ENCODE peak calls at places on chromosomes 12 and 14, in eight cellular contexts. D is fibroblast of villous mesenchyme, L is astrocyte of the hippocampus, Z is SK-N-DZ, S is adrenal gland, R is HS-5, M is nucleus accumbens, G is erythroblast. B is an unnamed sample.

GRCh38 chr12:29157486-29157946 is 8.4 kb downstream of the FAR2 start:
- DNase-seq in D (no peak), L (peak), Z (no peak), S (no peak), R (peak), M (no peak), G (no peak), B (no peak)

GRCh38 chr12:96219700-96220206 is 25.6 kb downstream of the ELK3 start:
- DNase-seq in D (peak), L (peak), Z (no peak), S (no peak), R (peak), M (no peak), G (no peak), B (no peak)

GRCh38 chr14:75554482-75554881 is 23.9 kb upstream of the FLVCR2 start:
- DNase-seq in D (no peak), L (peak), Z (no peak), S (no peak), R (peak), M (no peak), G (no peak), B (no peak)

GRCh38 chr12:45674583-45674982 is 54.9 kb upstream of the ARID2 start:
- DNase-seq in D (peak), L (peak), Z (no peak), S (no peak), R (peak), M (no peak), G (no peak), B (no peak)

GRCh38 chr12:97713972-97714588 is 251.5 kb downstream of the RMST start:
- DNase-seq in D (no peak), L (no peak), Z (no peak), S (no peak), R (no peak), M (no peak), G (no peak), B (no peak)

GRCh38 chr12:96487214-96487613 is 2.2 kb upstream of the CFAP54 start:
- DNase-seq in D (peak), L (peak), Z (no peak), S (no peak), R (peak), M (no peak), G (peak), B (no peak)

GRCh38 chr12:60107992-60108391 is 512.2 kb downstream of the SLC16A7 start:
- DNase-seq in D (no peak), L (no peak), Z (no peak), S (no peak), R (no peak), M (no peak), G (no peak), B (no peak)

GRCh38 chr14:101819251-101819990 is 57.9 kb downstream of the PPP2R5C start:
- DNase-seq in D (no peak), L (no peak), Z (no peak), S (no peak), R (no peak), M (no peak), G (no peak), B (no peak)

GRCh38 chr14:58315606-58316005 is 17.3 kb downstream of the ARID4A start:
- DNase-seq in D (no peak), L (no peak), Z (no peak), S (no peak), R (no peak), M (no peak), G (no peak), B (no peak)

GRCh38 chr12:106801830-106802561 is 27.5 kb downstream of the RIC8B start:
- DNase-seq in D (no peak), L (no peak), Z (no peak), S (no peak), R (no peak), M (no peak), G (peak), B (no peak)

GRCh38 chr14:61153436-61153835 is 127.7 kb downstream of the TMEM30B start:
- DNase-seq in D (no peak), L (peak), Z (peak), S (no peak), R (no peak), M (no peak), G (no peak), B (peak)

GRCh38 chr12:52783563-52784316 is 6.6 kb upstream of the KRT76 start:
- DNase-seq in D (no peak), L (no peak), Z (no peak), S (no peak), R (no peak), M (no peak), G (no peak), B (no peak)

GRCh38 chr12:113440336-113440735 is 18.2 kb downstream of the SDSL start:
- DNase-seq in D (no peak), L (no peak), Z (no peak), S (no peak), R (no peak), M (no peak), G (no peak), B (no peak)

GRCh38 chr14:89855961-89856360 is 98.6 kb downstream of the EFCAB11 start:
- DNase-seq in D (peak), L (peak), Z (no peak), S (peak), R (peak), M (no peak), G (no peak), B (no peak)

GRCh38 chr14:38257500-38257899 is 1.6 kb upstream of the CLEC14A start:
- DNase-seq in D (no peak), L (no peak), Z (no peak), S (no peak), R (no peak), M (no peak), G (no peak), B (no peak)

GRCh38 chr14:34465069-34465859 is 3.2 kb upstream of the SPTSSA start:
- DNase-seq in D (peak), L (peak), Z (no peak), S (no peak), R (no peak), M (no peak), G (peak), B (no peak)

GRCh38 chr14:99537399-99537798 is 56.2 kb downstream of the CCNK start:
- DNase-seq in D (peak), L (peak), Z (no peak), S (peak), R (peak), M (no peak), G (no peak), B (no peak)

GRCh38 chr12:117300131-117300530 is 61.3 kb downstream of the NOS1 start:
- DNase-seq in D (no peak), L (no peak), Z (no peak), S (no peak), R (no peak), M (no peak), G (no peak), B (no peak)

GRCh38 chr12:29639893-29640495 is 142.5 kb upstream of the OVCH1 start:
- DNase-seq in D (peak), L (no peak), Z (no peak), S (no peak), R (no peak), M (no peak), G (no peak), B (no peak)

GRCh38 chr14:94031161-94031875 is 5.2 kb downstream of the OTUB2 start:
- DNase-seq in D (no peak), L (no peak), Z (no peak), S (no peak), R (no peak), M (no peak), G (no peak), B (no peak)

GRCh38 chr12:45587877-45588530 is 141.5 kb upstream of the ARID2 start:
- DNase-seq in D (no peak), L (no peak), Z (no peak), S (no peak), R (no peak), M (no peak), G (no peak), B (no peak)

GRCh38 chr12:19671695-19672094 is 232.4 kb downstream of the AEBP2 start:
- DNase-seq in D (no peak), L (no peak), Z (peak), S (no peak), R (no peak), M (no peak), G (no peak), B (no peak)

GRCh38 chr14:57928732-57929131 is 62.8 kb upstream of the SLC35F4 start:
- DNase-seq in D (no peak), L (no peak), Z (no peak), S (no peak), R (no peak), M (no peak), G (no peak), B (no peak)